ENCODE peak calls at places on chromosome 3, in eight cellular contexts. V is hepatocyte, C is GM23248, Y is OCI-LY7, Q is HCT116, I is neural progenitor cell, T is MM.1S, Z is GM23338. H is an unnamed sample. For H4K20me1, the result is how much of the 10 kb centered on the place peaks cover.

GRCh38 chr3:136749106-136749505 is 3.1 kb downstream of the STAG1 start:
- DNase-seq in V (no peak), C (no peak), Y (peak), Q (no peak), I (no peak), T (no peak), Z (no peak), H (no peak)

GRCh38 chr3:134406331-134407246 is 32.3 kb upstream of the AMOTL2 start:
- DNase-seq in V (peak), C (peak), Y (no peak), Q (no peak), I (peak), T (no peak), Z (peak), H (no peak)

GRCh38 chr3:17645074-17645698 is 97.2 kb downstream of the TBC1D5 start:
- DNase-seq in V (peak), C (peak), Y (peak), Q (peak), I (peak), T (peak), Z (peak), H (peak)

GRCh38 chr3:9727743-9728142 is 3.8 kb upstream of the BRPF1 start:
- DNase-seq in V (no peak), C (no peak), Y (no peak), Q (no peak), I (no peak), T (no peak), Z (no peak), H (peak)

GRCh38 chr3:55458398-55458797 is 28.7 kb downstream of the WNT5A start:
- DNase-seq in V (no peak), C (peak), Y (no peak), Q (no peak), I (no peak), T (no peak), Z (no peak), H (no peak)

GRCh38 chr3:113697192-113698090 is 999 bp upstream of the USF3 start:
- DNase-seq in V (peak), C (peak), Y (peak), Q (no peak), I (peak), T (peak), Z (peak), H (peak)

GRCh38 chr3:41405466-41405865 is 206.2 kb downstream of the CTNNB1 start:
- DNase-seq in V (no peak), C (peak), Y (no peak), Q (no peak), I (no peak), T (no peak), Z (no peak), H (peak)

GRCh38 chr3:64588381-64588780 is 99.4 kb downstream of the ADAMTS9 start:
- DNase-seq in V (no peak), C (no peak), Y (no peak), Q (no peak), I (no peak), T (no peak), Z (no peak), H (no peak)

GRCh38 chr3:195270350-195271115 is 426 bp downstream of the XXYLT1 start:
- DNase-seq in V (peak), C (peak), Y (peak), Q (peak), I (peak), T (peak), Z (peak), H (peak)

GRCh38 chr3:121482651-121483050 is 63.1 kb downstream of the POLQ start:
- DNase-seq in V (no peak), C (peak), Y (no peak), Q (no peak), I (no peak), T (no peak), Z (no peak), H (peak)

GRCh38 chr3:77309460-77309859 is 269.6 kb downstream of the ROBO2 start:
- DNase-seq in V (no peak), C (no peak), Y (no peak), Q (no peak), I (no peak), T (no peak), Z (no peak), H (no peak)

GRCh38 chr3:67388738-67389137 is 265.7 kb downstream of the SUCLG2 start:
- DNase-seq in V (no peak), C (no peak), Y (no peak), Q (no peak), I (no peak), T (no peak), Z (no peak), H (no peak)

DNA sequence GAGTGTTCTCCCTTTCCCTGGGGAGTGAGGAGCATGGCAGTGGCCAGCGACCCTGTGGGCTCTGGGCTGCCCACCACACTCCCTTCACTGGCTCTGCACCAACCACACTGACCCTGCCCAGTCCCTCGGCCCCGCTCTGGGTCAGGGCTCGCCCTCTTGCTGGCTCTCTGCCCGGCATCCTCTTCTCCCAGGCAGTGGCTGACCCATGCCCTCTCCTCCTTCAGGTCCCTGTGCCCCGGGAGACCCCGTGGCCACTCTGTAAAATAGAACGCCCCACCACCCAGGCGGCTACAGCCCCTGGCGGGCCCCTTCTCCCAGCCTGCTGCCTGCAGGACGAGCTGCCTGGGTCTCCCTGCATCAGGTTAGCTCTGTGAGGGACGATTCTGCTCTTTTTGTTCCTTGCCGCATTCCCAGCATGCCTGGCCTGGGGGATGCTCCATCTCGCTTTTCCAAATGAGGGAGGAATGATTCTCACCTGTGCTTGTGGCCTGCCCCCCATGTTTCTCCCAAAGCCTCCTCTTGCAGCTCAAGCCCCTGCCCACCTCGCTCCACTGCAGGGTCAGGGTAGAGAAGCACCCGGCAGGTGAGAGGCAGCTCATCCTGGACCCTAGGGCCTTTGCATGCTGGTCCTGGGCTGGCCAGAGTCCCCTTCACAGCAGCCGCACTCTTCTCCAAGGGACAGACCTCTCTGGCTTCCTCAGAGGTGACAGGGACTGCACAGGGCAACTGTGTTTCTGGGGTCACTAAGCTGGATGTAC is 14.5 kb upstream of the CFAP100 start:
- DNase-seq in V (no peak), C (no peak), Y (no peak), Q (no peak), I (no peak), T (no peak), Z (peak), H (no peak)
- TF ChIP-seq EZH2phosphoT487 in V (no peak), C (no peak), Y (no peak), Q (no peak), I (no peak), T (no peak), Z (no peak), H (no peak)

GRCh38 chr3:12841085-12841969 is at the start of gene RPL32:
- DNase-seq in V (peak), C (peak), Y (peak), Q (peak), I (peak), T (peak), Z (peak), H (peak)

GRCh38 chr3:12835005-12835665 is 6.2 kb downstream of the RPL32 start:
- DNase-seq in V (no peak), C (no peak), Y (no peak), Q (no peak), I (no peak), T (no peak), Z (no peak), H (no peak)

GRCh38 chr3:12837295-12837986 is 3.9 kb downstream of the RPL32 start:
- DNase-seq in V (no peak), C (no peak), Y (no peak), Q (no peak), I (no peak), T (no peak), Z (no peak), H (no peak)

GRCh38 chr3:12840591-12841084 is 727 bp downstream of the RPL32 start:
- DNase-seq in V (no peak), C (peak), Y (peak), Q (no peak), I (no peak), T (no peak), Z (no peak), H (no peak)

GRCh38 chr3:12838179-12838965 is 3.0 kb downstream of the RPL32 start:
- DNase-seq in V (no peak), C (peak), Y (no peak), Q (no peak), I (no peak), T (no peak), Z (no peak), H (no peak)
- H4K20me1 ChIP-seq in V (half or more), C (under half), Y (under half), Q (half or more), I (half or more), T (under half), Z (half or more), H (half or more)

GRCh38 chr3:46488735-46489361 is 8.9 kb upstream of the RTP3 start:
- DNase-seq in V (peak), C (peak), Y (peak), Q (peak), I (peak), T (peak), Z (peak), H (peak)

GRCh38 chr3:46490338-46491084 is 7.3 kb upstream of the RTP3 start:
- DNase-seq in V (no peak), C (peak), Y (no peak), Q (no peak), I (no peak), T (no peak), Z (no peak), H (peak)

GRCh38 chr3:46489406-46489805 is 8.4 kb upstream of the RTP3 start:
- DNase-seq in V (no peak), C (no peak), Y (no peak), Q (no peak), I (no peak), T (no peak), Z (no peak), H (no peak)

GRCh38 chr3:46491089-46492070 is 6.4 kb upstream of the RTP3 start:
- DNase-seq in V (no peak), C (no peak), Y (no peak), Q (no peak), I (no peak), T (no peak), Z (no peak), H (no peak)

DNA sequence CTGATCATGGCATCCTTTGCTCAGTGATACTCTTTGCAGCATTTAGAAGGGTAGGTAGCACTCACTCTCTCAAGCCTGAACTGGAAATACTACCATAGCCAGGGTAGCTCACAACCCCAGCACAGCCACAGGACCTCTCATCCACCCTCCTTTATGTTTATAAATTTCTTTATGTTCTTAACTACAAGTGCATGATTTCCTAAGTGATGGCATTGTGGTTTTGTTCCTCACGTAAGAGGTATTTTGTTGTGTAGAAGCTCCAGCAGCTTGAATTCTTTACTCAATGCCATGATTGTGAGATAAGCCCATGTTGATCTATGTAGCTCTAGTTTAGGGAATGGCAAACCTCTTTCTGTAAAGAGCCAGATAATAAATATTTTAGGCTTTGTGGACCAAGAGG is 7.9 kb upstream of the RTP3 start:
- DNase-seq in V (no peak), C (peak), Y (peak), Q (no peak), I (no peak), T (no peak), Z (no peak), H (peak)
- TF ChIP-seq EZH2phosphoT487 in V (no peak), C (no peak), Y (no peak), Q (no peak), I (no peak), T (no peak), Z (no peak), H (no peak)

DNA sequence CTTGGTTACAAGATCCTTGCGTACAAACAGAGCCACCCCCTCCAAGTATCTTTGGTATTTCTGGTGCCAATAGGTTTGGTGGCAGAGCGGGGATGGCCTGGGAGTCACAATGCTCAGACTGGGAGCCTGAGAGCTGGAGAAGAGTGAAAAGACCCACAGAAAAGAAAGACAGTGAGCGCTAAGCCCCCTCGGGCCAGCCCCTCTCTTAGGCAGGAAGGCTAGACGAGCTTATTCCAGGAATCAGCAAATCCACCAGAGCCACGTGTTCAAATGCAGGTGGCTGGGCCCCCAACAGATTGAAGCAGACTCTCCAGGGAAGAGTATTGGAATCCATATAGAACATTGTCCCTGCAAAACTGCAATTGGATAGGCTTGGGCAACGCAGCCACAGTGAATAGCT is 2.6 kb downstream of the IQSEC1 start:
- DNase-seq in V (no peak), C (no peak), Y (no peak), Q (no peak), I (peak), T (no peak), Z (no peak), H (no peak)
- H4K20me1 ChIP-seq in V (under half), C (under half), Y (under half), Q (under half), I (under half), T (under half), Z (under half), H (under half)

GRCh38 chr3:73259291-73259690 is 197.8 kb downstream of the EBLN2 start:
- DNase-seq in V (no peak), C (no peak), Y (no peak), Q (no peak), I (no peak), T (no peak), Z (no peak), H (no peak)

GRCh38 chr3:73258057-73258456 is 196.6 kb downstream of the EBLN2 start:
- DNase-seq in V (no peak), C (no peak), Y (no peak), Q (no peak), I (no peak), T (no peak), Z (peak), H (no peak)

GRCh38 chr3:73257186-73257585 is 195.7 kb downstream of the EBLN2 start:
- DNase-seq in V (no peak), C (no peak), Y (no peak), Q (no peak), I (no peak), T (no peak), Z (no peak), H (no peak)

GRCh38 chr3:73254062-73254461 is 192.6 kb downstream of the EBLN2 start:
- DNase-seq in V (no peak), C (no peak), Y (no peak), Q (no peak), I (no peak), T (no peak), Z (no peak), H (no peak)

DNA sequence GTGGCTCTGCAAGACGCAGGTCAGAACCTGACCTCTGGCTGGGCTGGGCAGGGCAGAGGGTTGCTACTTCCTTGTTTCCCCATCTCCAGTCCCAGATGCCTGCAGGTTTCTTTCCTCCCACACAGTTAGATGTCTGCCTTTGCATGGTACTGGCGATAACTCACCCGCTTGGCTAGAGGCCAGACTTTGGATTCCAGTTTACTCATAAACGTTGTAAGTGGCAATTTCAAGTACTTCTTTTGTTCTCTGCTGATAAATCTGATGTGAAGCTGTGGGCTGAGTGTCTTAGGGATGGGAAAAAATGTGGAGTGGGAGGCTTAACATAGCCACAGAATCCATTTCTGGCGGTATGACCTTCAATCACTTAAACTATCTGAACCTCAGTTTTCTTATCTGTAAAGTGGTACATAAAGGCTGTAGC is 194.2 kb downstream of the EBLN2 start:
- DNase-seq in V (peak), C (peak), Y (no peak), Q (no peak), I (no peak), T (no peak), Z (no peak), H (peak)
- TF ChIP-seq EZH2phosphoT487 in V (no peak), C (no peak), Y (no peak), Q (no peak), I (no peak), T (no peak), Z (no peak), H (no peak)

GRCh38 chr3:16460273-16460672 is 53.2 kb downstream of the RFTN1 start:
- DNase-seq in V (no peak), C (no peak), Y (no peak), Q (no peak), I (no peak), T (no peak), Z (no peak), H (no peak)

GRCh38 chr3:16455001-16455400 is 58.5 kb downstream of the RFTN1 start:
- DNase-seq in V (no peak), C (no peak), Y (no peak), Q (no peak), I (no peak), T (no peak), Z (no peak), H (no peak)

GRCh38 chr3:16452265-16452664 is 61.2 kb downstream of the RFTN1 start:
- DNase-seq in V (no peak), C (peak), Y (no peak), Q (no peak), I (no peak), T (no peak), Z (no peak), H (peak)

GRCh38 chr3:16456784-16457415 is 56.6 kb downstream of the RFTN1 start:
- DNase-seq in V (peak), C (no peak), Y (no peak), Q (no peak), I (no peak), T (no peak), Z (no peak), H (peak)

DNA sequence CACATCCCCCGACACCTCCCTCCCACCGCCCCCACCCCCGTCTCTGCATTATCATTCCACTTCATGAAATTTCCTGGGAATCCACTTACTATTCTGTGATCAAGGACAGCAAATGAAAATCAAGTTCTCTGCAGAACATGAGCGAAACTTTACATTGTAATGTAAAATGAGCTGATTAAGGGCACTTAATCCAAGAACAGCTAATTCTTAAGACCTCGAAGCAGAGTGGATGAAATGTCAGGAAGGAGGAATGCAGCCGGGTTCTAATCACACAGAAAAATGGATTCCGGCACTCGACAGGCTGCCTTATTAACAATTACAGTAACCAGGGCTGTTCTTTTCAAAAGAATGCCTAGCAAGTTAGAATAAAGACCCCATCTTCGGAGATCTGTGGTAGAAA is 57.6 kb downstream of the RFTN1 start:
- DNase-seq in V (no peak), C (no peak), Y (no peak), Q (no peak), I (no peak), T (no peak), Z (peak), H (no peak)
- H4K20me1 ChIP-seq in V (under half), C (under half), Y (under half), Q (under half), I (under half), T (under half), Z (under half), H (under half)

GRCh38 chr3:20201141-20201540 is 15.1 kb upstream of the SGO1 start:
- DNase-seq in V (no peak), C (no peak), Y (no peak), Q (no peak), I (no peak), T (no peak), Z (no peak), H (no peak)
- TF ChIP-seq EZH2phosphoT487 in V (no peak), C (no peak), Y (no peak), Q (no peak), I (no peak), T (no peak), Z (no peak), H (no peak)

DNA sequence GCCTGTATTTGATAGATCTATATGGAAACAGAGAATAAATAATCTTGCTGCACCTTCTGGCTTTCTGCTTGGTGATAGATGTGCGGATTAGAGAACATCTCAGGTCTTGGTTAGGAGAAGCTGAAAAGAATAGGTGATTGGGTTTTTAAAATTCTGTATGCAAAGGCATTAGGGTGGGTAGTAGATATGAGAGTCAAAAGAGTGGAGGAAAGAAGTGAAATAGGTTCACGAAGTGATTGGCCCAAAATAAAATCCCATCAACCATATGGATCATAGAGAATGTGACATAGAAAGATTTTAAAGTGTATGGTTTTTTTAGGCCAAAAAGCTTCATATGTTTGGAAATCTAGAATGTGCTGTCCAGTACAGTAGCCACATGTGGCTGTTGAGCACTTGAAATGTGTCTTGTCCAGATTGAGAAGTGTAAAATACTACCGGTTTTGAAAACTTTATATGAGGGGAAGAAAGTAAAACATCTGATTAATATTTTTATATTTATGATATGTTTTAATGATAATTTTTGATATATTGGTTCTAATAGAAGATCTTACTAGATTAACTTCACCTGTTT is 2.8 kb downstream of the MBNL1 start:
- DNase-seq in V (no peak), C (peak), Y (no peak), Q (no peak), I (no peak), T (no peak), Z (no peak), H (no peak)
- H4K20me1 ChIP-seq in V (under half), C (under half), Y (half or more), Q (under half), I (under half), T (under half), Z (under half), H (half or more)